ENCODE peak calls at places on chromosomes 3 and 15, in five cellular contexts. F is activated gamma-delta T cell, I is neural crest cell, M is EL, R is bronchial epithelial cell. W is an unnamed sample.

GRCh38 chr3:14462738-14463137 is 60.3 kb downstream of the SLC6A6 start:
- DNase-seq in F (no peak), I (no peak), M (no peak), R (peak; percentile 84), W (no peak)

GRCh38 chr15:98226578-98226977 is 266.1 kb downstream of the ARRDC4 start:
- DNase-seq in F (no peak), I (no peak), M (peak; percentile 4), R (peak; percentile 33), W (no peak)

GRCh38 chr3:17025594-17026139 is 140.9 kb downstream of the PLCL2 start:
- DNase-seq in F (no peak), I (no peak), M (no peak), R (no peak), W (no peak)

GRCh38 chr15:69648775-69649735 is 196.4 kb downstream of the RPLP1 start:
- DNase-seq in F (no peak), I (no peak), M (no peak), R (peak; percentile 54), W (no peak)

GRCh38 chr15:29920515-29920914 is 98.2 kb upstream of the TJP1 start:
- DNase-seq in F (no peak), I (no peak), M (no peak), R (peak; percentile 94), W (no peak)

GRCh38 chr3:181178991-181179390 is 189.5 kb upstream of the DNAJC19 start:
- DNase-seq in F (no peak), I (no peak), M (no peak), R (no peak), W (no peak)

GRCh38 chr3:19013879-19014278 is 134.4 kb upstream of the KCNH8 start:
- DNase-seq in F (no peak), I (no peak), M (no peak), R (peak; percentile 40), W (no peak)

GRCh38 chr3:130820976-130821375 is 72.9 kb upstream of the ATP2C1 start:
- DNase-seq in F (no peak), I (no peak), M (peak; percentile 60), R (peak; percentile 93), W (peak; percentile 72)

GRCh38 chr3:134754768-134755559 is 40.1 kb upstream of the EPHB1 start:
- DNase-seq in F (no peak), I (peak; percentile 45), M (peak; percentile 47), R (peak; percentile 32), W (peak; percentile 29)

GRCh38 chr3:127419641-127420354 is 132.0 kb upstream of the PRR20G start:
- DNase-seq in F (no peak), I (no peak), M (no peak), R (no peak), W (no peak)

GRCh38 chr15:99467861-99468460 is 97.8 kb upstream of the MEF2A start:
- DNase-seq in F (no peak), I (no peak), M (no peak), R (peak; percentile 53), W (no peak)

GRCh38 chr3:139491966-139492365 is 15.7 kb upstream of the RBP2 start:
- DNase-seq in F (no peak), I (no peak), M (no peak), R (no peak), W (no peak)

GRCh38 chr3:189944285-189945145 is 176.2 kb downstream of the P3H2 start:
- DNase-seq in F (no peak), I (no peak), M (no peak), R (peak; percentile 93), W (peak; percentile 28)

GRCh38 chr3:177195242-177195940 is 1.9 kb downstream of the TBL1XR1 start:
- DNase-seq in F (no peak), I (no peak), M (no peak), R (peak; percentile 50), W (peak; percentile 55)

GRCh38 chr3:22734756-22735155 is 468.4 kb upstream of the UBE2E2 start:
- DNase-seq in F (no peak), I (no peak), M (no peak), R (peak; percentile 48), W (no peak)

GRCh38 chr3:189455796-189456195 is 175.4 kb upstream of the TP63 start:
- DNase-seq in F (no peak), I (no peak), M (no peak), R (no peak), W (no peak)

GRCh38 chr15:21267686-21268395 is 172.5 kb downstream of the POTEB3 start:
- DNase-seq in F (no peak), I (no peak), M (no peak), R (no peak), W (no peak)

GRCh38 chr3:56693750-56694149 is 10.7 kb upstream of the TASOR start:
- DNase-seq in F (no peak), I (no peak), M (no peak), R (no peak), W (no peak)